ENCODE peak calls at places on chromosomes 2 and 18, in ten cellular contexts. O is RWPE1, N is AG04450, V is IMR-90, U is GM12878, F is body of pancreas, E is cardiac fibroblast, Z is HCT116, B is neural progenitor cell, S is dorsolateral prefrontal cortex. R is an unnamed sample.

GRCh38 chr18:5646739-5647138 is 102.9 kb upstream of the EPB41L3 start:
- DNase-seq in O (no peak), N (no peak), V (no peak), U (no peak), F (no peak), E (no peak), Z (no peak), B (no peak), S (no peak), R (no peak)

GRCh38 chr2:141554810-141555209 is 576.0 kb downstream of the LRP1B start:
- DNase-seq in O (no peak), N (peak; percentile 24), V (peak; percentile 55), U (no peak), F (no peak), E (peak; percentile 36), Z (peak; percentile 34), B (peak; percentile 63), S (no peak), R (peak; percentile 14)

GRCh38 chr2:218402911-218403411 is 3.3 kb downstream of the CTDSP1 start:
- DNase-seq in O (no peak), N (no peak), V (no peak), U (no peak), F (no peak), E (no peak), Z (no peak), B (no peak), S (no peak), R (no peak)

GRCh38 chr2:33123216-33123615 is 176.5 kb downstream of the LTBP1 start:
- DNase-seq in O (no peak), N (no peak), V (peak; percentile 61), U (no peak), F (no peak), E (no peak), Z (no peak), B (no peak), S (no peak), R (no peak)

GRCh38 chr18:48279312-48279711 is 129.9 kb downstream of the ZBTB7C start:
- DNase-seq in O (no peak), N (no peak), V (no peak), U (no peak), F (no peak), E (no peak), Z (no peak), B (no peak), S (no peak), R (no peak)

GRCh38 chr2:239532859-239533258 is 132.0 kb upstream of the HDAC4 start:
- DNase-seq in O (no peak), N (no peak), V (no peak), U (no peak), F (peak; percentile 35), E (no peak), Z (no peak), B (no peak), S (no peak), R (no peak)

GRCh38 chr2:28604284-28604843 is 108.5 kb downstream of the PLB1 start:
- DNase-seq in O (no peak), N (no peak), V (no peak), U (no peak), F (no peak), E (no peak), Z (no peak), B (no peak), S (no peak), R (no peak)

GRCh38 chr2:85930129-85931124 is 41.6 kb upstream of the ST3GAL5 start:
- DNase-seq in O (no peak), N (no peak), V (no peak), U (no peak), F (no peak), E (peak; percentile 37), Z (no peak), B (no peak), S (no peak), R (no peak)

GRCh38 chr2:20451761-20452499 is 5.1 kb downstream of the RHOB start:
- DNase-seq in O (no peak), N (no peak), V (no peak), U (no peak), F (no peak), E (no peak), Z (no peak), B (no peak), S (no peak), R (no peak)

GRCh38 chr2:45567974-45568789 is 42.9 kb downstream of the SRBD1 start:
- DNase-seq in O (no peak), N (no peak), V (peak; percentile 7), U (peak; percentile 85), F (no peak), E (peak; percentile 49), Z (no peak), B (no peak), S (no peak), R (no peak)

GRCh38 chr18:37429768-37430167 is 135.8 kb downstream of the CELF4 start:
- DNase-seq in O (no peak), N (no peak), V (no peak), U (no peak), F (no peak), E (no peak), Z (peak; percentile 27), B (no peak), S (no peak), R (no peak)

GRCh38 chr2:106857882-106858478 is 28.0 kb downstream of the ST6GAL2 start:
- DNase-seq in O (no peak), N (no peak), V (no peak), U (no peak), F (no peak), E (no peak), Z (no peak), B (no peak), S (no peak), R (no peak)

GRCh38 chr18:551404-552061 is 28.6 kb upstream of the CETN1 start:
- DNase-seq in O (no peak), N (no peak), V (no peak), U (peak; percentile 20), F (no peak), E (no peak), Z (no peak), B (no peak), S (no peak), R (no peak)

GRCh38 chr2:42457011-42457410 is 36.8 kb downstream of the KCNG3 start:
- DNase-seq in O (no peak), N (no peak), V (no peak), U (no peak), F (no peak), E (no peak), Z (no peak), B (peak; percentile 12), S (no peak), R (no peak)
- TF ChIP-seq CTCF in O (no peak), N (peak; percentile 13), V (no peak), U (no peak), F (no peak), E (peak; percentile 19), Z (peak; percentile 52), B (peak; percentile 36), S (no peak), R (no peak)

DNA sequence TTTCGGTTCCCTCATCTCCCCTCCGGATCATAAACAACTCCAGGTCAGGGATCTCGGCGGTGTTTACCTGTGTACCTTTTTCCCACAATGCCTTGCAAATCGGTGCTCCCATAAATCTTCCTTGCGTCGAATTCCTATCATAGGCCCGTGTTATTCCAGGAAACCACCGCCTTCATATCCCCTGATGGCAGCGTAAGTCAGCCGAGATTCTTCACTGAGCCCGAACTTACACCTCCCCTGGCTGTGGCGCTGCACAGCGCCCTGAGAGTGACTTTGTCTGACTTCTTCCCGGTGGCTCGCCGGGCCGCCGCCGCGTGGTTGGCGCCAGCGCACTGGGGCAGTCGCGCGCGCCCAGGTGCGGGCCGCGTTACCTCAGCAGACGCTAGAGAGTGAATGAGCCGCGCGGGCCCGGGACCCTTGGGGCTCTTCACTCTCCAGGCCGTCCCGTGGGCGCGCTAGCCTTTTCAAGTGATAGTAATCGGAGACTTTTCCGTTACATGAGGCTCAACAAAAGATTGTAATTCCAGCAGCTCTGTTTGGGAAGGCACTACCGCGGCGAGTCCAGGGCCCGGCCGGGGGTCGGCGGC is 101.6 kb downstream of the SPTBN1 start:
- DNase-seq in O (peak; percentile 55), N (no peak), V (no peak), U (no peak), F (peak; percentile 76), E (peak; percentile 44), Z (peak; percentile 81), B (peak; percentile 84), S (no peak), R (peak; percentile 72)
- TF ChIP-seq CTCF in O (no peak), N (no peak), V (no peak), U (peak; percentile 12), F (peak; percentile 30), E (no peak), Z (no peak), B (peak; percentile 17), S (peak; percentile 29), R (no peak)

DNA sequence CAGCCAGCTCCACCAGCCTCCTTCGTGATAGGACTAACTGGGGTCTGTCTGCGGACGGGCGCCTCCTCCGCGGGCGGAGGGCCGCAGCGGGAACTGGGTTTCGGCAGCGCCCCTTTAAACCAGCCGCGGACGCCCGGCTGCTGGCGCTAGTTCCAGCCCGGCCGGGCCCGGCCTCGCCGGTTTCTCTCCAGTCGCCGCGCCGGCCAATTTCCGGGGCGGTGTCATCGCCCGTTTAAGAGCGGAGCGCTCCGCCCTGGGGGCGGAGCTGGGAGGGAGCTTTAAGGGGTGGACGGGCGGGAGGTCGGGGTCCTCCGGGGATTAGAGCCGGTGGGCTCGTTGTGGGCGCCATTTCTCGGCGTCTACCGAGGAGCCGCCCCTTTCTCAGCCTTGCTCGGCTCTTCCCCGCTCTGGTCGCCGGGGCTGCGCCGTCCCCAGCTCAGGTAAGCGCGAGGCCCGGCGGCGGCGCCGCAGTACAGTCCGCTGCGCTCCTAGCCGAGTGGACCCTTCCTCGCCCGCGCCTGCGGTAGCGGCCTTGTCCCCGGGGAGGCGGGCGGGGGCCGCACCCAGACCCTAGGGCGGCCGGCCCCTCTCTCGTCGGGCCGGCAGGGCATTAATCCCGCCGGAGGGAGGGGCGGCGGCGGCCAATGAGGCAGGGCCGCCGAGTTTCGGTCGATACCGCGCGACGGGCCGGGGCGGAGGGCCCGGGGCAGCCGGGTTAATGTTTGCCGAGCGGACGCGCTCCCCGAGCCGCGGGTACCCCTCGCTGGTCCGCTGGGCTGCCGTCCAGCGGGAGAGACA is at the start of gene EPB41L5:
- DNase-seq in O (peak; percentile 88), N (peak; percentile 82), V (peak; percentile 93), U (no peak), F (peak; percentile 95), E (peak; percentile 96), Z (peak; percentile 87), B (peak; percentile 100), S (peak; percentile 76), R (peak; percentile 93)
- TF ChIP-seq CTCF in O (no peak), N (no peak), V (peak; percentile 6), U (no peak), F (no peak), E (no peak), Z (no peak), B (no peak), S (peak; percentile 60), R (no peak)

DNA sequence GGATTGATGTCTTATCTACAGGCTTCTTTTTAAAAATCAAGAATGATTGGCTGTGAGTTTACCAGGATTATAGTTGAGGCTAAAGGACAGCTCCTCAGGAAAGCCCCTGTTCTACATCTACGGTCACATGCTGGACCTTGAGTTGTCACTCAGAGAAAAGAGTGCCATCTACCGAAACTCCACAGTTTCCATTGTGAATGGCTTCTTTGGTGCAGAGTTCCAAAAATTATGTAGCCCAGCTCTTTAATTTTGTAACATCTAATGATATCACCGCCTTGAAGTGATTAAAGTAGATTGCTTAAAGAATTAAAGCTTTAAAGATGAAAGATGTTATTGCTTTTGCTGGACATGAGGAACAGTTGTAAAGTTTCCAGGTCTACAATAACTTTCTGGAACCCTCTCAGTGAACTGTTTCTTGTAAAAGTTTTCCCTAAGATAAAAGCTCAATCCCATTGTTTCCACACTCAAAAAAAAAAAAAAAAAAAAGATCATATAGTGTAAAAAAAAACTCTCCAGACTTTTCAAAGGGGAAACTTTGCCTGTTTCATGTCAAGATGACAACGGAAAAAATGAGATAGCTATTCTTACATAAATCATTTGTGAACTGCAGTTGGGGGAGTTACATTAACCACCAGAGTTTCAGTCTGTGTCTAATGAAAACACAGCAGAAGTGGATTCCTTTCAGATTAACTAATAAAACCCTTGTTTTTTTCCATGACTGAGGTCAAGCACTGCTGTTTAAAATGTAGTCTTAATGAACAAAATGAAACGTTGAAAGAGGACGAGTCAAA is 4.3 kb downstream of the COL3A1 start:
- DNase-seq in O (no peak), N (no peak), V (peak; percentile 69), U (peak; percentile 23), F (no peak), E (peak; percentile 91), Z (peak; percentile 31), B (peak; percentile 62), S (no peak), R (no peak)
- TF ChIP-seq CTCF in O (peak; percentile 20), N (peak; percentile 38), V (peak; percentile 43), U (peak; percentile 20), F (peak; percentile 33), E (peak; percentile 42), Z (peak; percentile 57), B (peak; percentile 49), S (peak; percentile 61), R (no peak)

R was measured in nephron progenitor cell.